ENCODE peak calls at places on chromosome 15, in ten cellular contexts. S is OCI-LY7; Y is COR-L47; B is psoas muscle; K is activated T-cell treated with anti-CD3 and anti-CD28 coated beads for 24 hours; C is NCI-H1436; E is non-pigmented ciliary epithelial cell; J is activated CD8-positive, alpha-beta memory T cell treated with anti-CD3 and anti-CD28 coated beads for 24 hours; Q is adrenal gland; W is RWPE1. T is an unnamed sample.

GRCh38 chr15:75201609-75202250 is at the start of gene C15orf39:
- DNase-seq in S (peak; percentile 87), Y (peak; percentile 73), B (peak; percentile 71), K (peak; percentile 69), C (peak; percentile 50), E (no peak), J (peak; percentile 94), Q (peak; percentile 70), W (peak; percentile 89), T (no peak)

GRCh38 chr15:81293728-81294500 is 30.0 kb downstream of the STARD5 start:
- DNase-seq in S (peak; percentile 95), Y (no peak), B (no peak), K (peak; percentile 77), C (no peak), E (no peak), J (peak; percentile 91), Q (no peak), W (no peak), T (no peak)

GRCh38 chr15:35783203-35783602 is 237.2 kb upstream of the DPH6 start:
- DNase-seq in S (no peak), Y (no peak), B (no peak), K (no peak), C (no peak), E (no peak), J (no peak), Q (no peak), W (no peak), T (no peak)

GRCh38 chr15:85031086-85031943 is 49.7 kb downstream of the PDE8A start:
- DNase-seq in S (no peak), Y (no peak), B (no peak), K (no peak), C (no peak), E (no peak), J (no peak), Q (no peak), W (no peak), T (no peak)

GRCh38 chr15:93829115-93829849 is 402.1 kb upstream of the MCTP2 start:
- DNase-seq in S (no peak), Y (peak; percentile 21), B (no peak), K (no peak), C (no peak), E (peak; percentile 24), J (no peak), Q (peak; percentile 48), W (peak; percentile 94), T (no peak)

GRCh38 chr15:60572462-60573214 is 93.7 kb upstream of the ICE2 start:
- DNase-seq in S (no peak), Y (no peak), B (no peak), K (no peak), C (no peak), E (no peak), J (no peak), Q (no peak), W (no peak), T (no peak)

GRCh38 chr15:74315626-74316025 is 51.8 kb downstream of the CYP11A1 start:
- DNase-seq in S (peak; percentile 53), Y (no peak), B (no peak), K (no peak), C (no peak), E (no peak), J (peak; percentile 69), Q (no peak), W (no peak), T (no peak)

GRCh38 chr15:31465083-31465955 is 138.7 kb downstream of the KLF13 start:
- DNase-seq in S (no peak), Y (no peak), B (no peak), K (no peak), C (no peak), E (no peak), J (peak; percentile 53), Q (no peak), W (peak; percentile 88), T (no peak)

GRCh38 chr15:100715571-100716455 is 113.4 kb downstream of the ASB7 start:
- DNase-seq in S (no peak), Y (no peak), B (peak; percentile 34), K (no peak), C (no peak), E (no peak), J (peak; percentile 38), Q (peak; percentile 33), W (no peak), T (no peak)

GRCh38 chr15:45180648-45181436 is 6.9 kb downstream of the SHF start:
- DNase-seq in S (no peak), Y (no peak), B (no peak), K (no peak), C (no peak), E (no peak), J (no peak), Q (no peak), W (no peak), T (no peak)

GRCh38 chr15:42457445-42458442 is 33.2 kb downstream of the ZNF106 start:
- DNase-seq in S (peak; percentile 87), Y (no peak), B (peak; percentile 65), K (no peak), C (no peak), E (peak; percentile 85), J (no peak), Q (peak; percentile 84), W (no peak), T (no peak)

GRCh38 chr15:88627463-88627862 is 6.3 kb downstream of the AEN start:
- DNase-seq in S (peak; percentile 85), Y (no peak), B (no peak), K (no peak), C (no peak), E (no peak), J (no peak), Q (no peak), W (no peak), T (no peak)

GRCh38 chr15:34621675-34622074 is 38.2 kb upstream of the GOLGA8B start:
- DNase-seq in S (no peak), Y (peak; percentile 5), B (no peak), K (no peak), C (no peak), E (no peak), J (no peak), Q (no peak), W (peak; percentile 10), T (no peak)

GRCh38 chr15:74540135-74540760 is 772 bp upstream of the ARID3B start:
- DNase-seq in S (peak; percentile 24), Y (no peak), B (no peak), K (no peak), C (peak; percentile 14), E (no peak), J (no peak), Q (no peak), W (no peak), T (no peak)

GRCh38 chr15:77975332-77976119 is 102.0 kb downstream of the TBC1D2B start:
- DNase-seq in S (no peak), Y (no peak), B (no peak), K (no peak), C (no peak), E (no peak), J (no peak), Q (no peak), W (no peak), T (no peak)

GRCh38 chr15:58522391-58522790 is 90.6 kb downstream of the LIPC start:
- DNase-seq in S (no peak), Y (no peak), B (no peak), K (no peak), C (no peak), E (no peak), J (no peak), Q (no peak), W (no peak), T (no peak)

GRCh38 chr15:69400850-69401249 is 13.3 kb upstream of the KIF23 start:
- DNase-seq in S (no peak), Y (no peak), B (no peak), K (no peak), C (no peak), E (no peak), J (no peak), Q (no peak), W (no peak), T (no peak)

GRCh38 chr15:39000008-39000734 is 435.6 kb upstream of the RASGRP1 start:
- DNase-seq in S (no peak), Y (no peak), B (no peak), K (no peak), C (no peak), E (no peak), J (no peak), Q (no peak), W (no peak), T (no peak)

GRCh38 chr15:69338535-69339213 is 40.0 kb downstream of the PAQR5 start:
- DNase-seq in S (no peak), Y (no peak), B (no peak), K (no peak), C (no peak), E (no peak), J (no peak), Q (no peak), W (peak; percentile 41), T (no peak)

GRCh38 chr15:40150163-40150925 is 10.5 kb upstream of the BUB1B start:
- DNase-seq in S (no peak), Y (peak; percentile 75), B (peak; percentile 45), K (no peak), C (peak; percentile 60), E (no peak), J (peak; percentile 54), Q (peak; percentile 22), W (peak; percentile 88), T (peak; percentile 11)

GRCh38 chr15:76973362-76973743 is 21.6 kb upstream of the PSTPIP1 start:
- DNase-seq in S (peak; percentile 59), Y (no peak), B (no peak), K (peak; percentile 59), C (no peak), E (no peak), J (peak; percentile 86), Q (no peak), W (no peak), T (no peak)

GRCh38 chr15:62676891-62677290 is 365.7 kb upstream of the TPM1 start:
- DNase-seq in S (no peak), Y (no peak), B (no peak), K (no peak), C (no peak), E (no peak), J (no peak), Q (no peak), W (no peak), T (no peak)

GRCh38 chr15:80999623-81000036 is 1.1 kb upstream of the TLNRD1 start:
- DNase-seq in S (peak; percentile 77), Y (no peak), B (no peak), K (peak; percentile 47), C (no peak), E (no peak), J (peak; percentile 80), Q (no peak), W (peak; percentile 34), T (no peak)

GRCh38 chr15:66139816-66140215 is 113.7 kb downstream of the MEGF11 start:
- DNase-seq in S (no peak), Y (no peak), B (no peak), K (no peak), C (no peak), E (no peak), J (no peak), Q (no peak), W (no peak), T (no peak)

GRCh38 chr15:60790641-60791040 is 311.7 kb upstream of the ICE2 start:
- DNase-seq in S (no peak), Y (no peak), B (no peak), K (no peak), C (no peak), E (no peak), J (no peak), Q (no peak), W (peak; percentile 34), T (no peak)

GRCh38 chr15:44435893-44436667 is 8.7 kb downstream of the CTDSPL2 start:
- DNase-seq in S (no peak), Y (no peak), B (no peak), K (no peak), C (no peak), E (no peak), J (no peak), Q (no peak), W (peak; percentile 44), T (no peak)

GRCh38 chr15:70197318-70197944 is 99.7 kb upstream of the TLE3 start:
- DNase-seq in S (no peak), Y (no peak), B (no peak), K (no peak), C (no peak), E (no peak), J (no peak), Q (no peak), W (peak; percentile 58), T (no peak)

GRCh38 chr15:39381517-39381916 is 199.4 kb upstream of the THBS1 start:
- DNase-seq in S (no peak), Y (no peak), B (no peak), K (no peak), C (no peak), E (no peak), J (no peak), Q (no peak), W (no peak), T (no peak)

T was measured in NCI-H2081 treated with DMSO at 0.1 percent for 48 hours.